ENCODE peak calls at places on chromosomes 16 and 17, in eight cellular contexts. N, Y, K, T, P, S, I and H are unnamed samples.

GRCh38 chr16:58510097-58510775 is 5.1 kb upstream of the SETD6 start:
- DNase-seq in S (no peak), I (no peak), Y (no peak), P (no peak), T (no peak), N (peak), K (no peak), H (no peak)

GRCh38 chr17:78889525-78889924 is 13.5 kb downstream of the CEP295NL start:
- DNase-seq in K (no peak), S (no peak), I (no peak), N (no peak), T (no peak), Y (no peak), P (no peak), H (no peak)

GRCh38 chr17:55699178-55699865 is 23.3 kb downstream of the TMEM100 start:
- DNase-seq in K (no peak), I (peak), P (no peak), Y (no peak), T (no peak), S (no peak), N (no peak), H (no peak)

GRCh38 chr16:6279261-6279660 is 1053.4 kb upstream of the RBFOX1 start:
- DNase-seq in K (no peak), S (no peak), Y (no peak), P (no peak), T (no peak), I (no peak), N (no peak), H (no peak)

GRCh38 chr16:59148312-59148711 is 414.2 kb upstream of the GOT2 start:
- DNase-seq in P (no peak), I (no peak), T (no peak), Y (no peak), N (no peak), K (no peak), S (no peak), H (no peak)

GRCh38 chr16:23374721-23375120 is 72.6 kb downstream of the SCNN1B start:
- DNase-seq in I (no peak), Y (peak), P (no peak), S (no peak), T (no peak), K (no peak), N (peak), H (no peak)

GRCh38 chr17:3965123-3965800 is 1.0 kb upstream of the ATP2A3 start:
- DNase-seq in I (peak), P (peak), T (no peak), S (peak), K (no peak), N (peak), Y (peak), H (no peak)

GRCh38 chr17:35879748-35880654 is at the start of gene CCL5:
- DNase-seq in Y (peak), K (no peak), I (no peak), T (no peak), N (no peak), S (no peak), P (peak), H (no peak)

GRCh38 chr17:41910701-41911391 is 7.9 kb downstream of the ACLY start:
- DNase-seq in P (no peak), I (no peak), N (no peak), S (no peak), Y (peak), T (no peak), K (no peak), H (peak)

GRCh38 chr17:51035436-51035835 is 85.2 kb downstream of the SPAG9 start:
- DNase-seq in I (no peak), T (no peak), P (no peak), K (no peak), S (no peak), N (no peak), Y (peak), H (peak)

GRCh38 chr16:24771779-24772157 is 42.3 kb downstream of the TNRC6A start:
- DNase-seq in K (no peak), N (no peak), I (no peak), S (no peak), Y (no peak), P (no peak), T (no peak), H (no peak)

GRCh38 chr16:25066426-25066746 is 45.2 kb upstream of the LCMT1 start:
- DNase-seq in N (peak), S (no peak), T (no peak), K (no peak), P (no peak), Y (no peak), I (no peak), H (no peak)

GRCh38 chr17:39360537-39360936 is 40.9 kb downstream of the FBXL20 start:
- DNase-seq in T (no peak), S (peak), N (no peak), K (no peak), P (no peak), I (peak), Y (no peak), H (no peak)

GRCh38 chr17:39361064-39361463 is 40.4 kb downstream of the FBXL20 start:
- DNase-seq in P (no peak), N (no peak), I (no peak), Y (no peak), T (no peak), K (no peak), S (no peak), H (no peak)

GRCh38 chr17:39365252-39365651 is 36.2 kb downstream of the FBXL20 start:
- DNase-seq in I (no peak), N (no peak), T (no peak), K (no peak), Y (no peak), P (no peak), S (no peak), H (peak)

GRCh38 chr17:39365872-39366271 is 35.6 kb downstream of the FBXL20 start:
- DNase-seq in I (no peak), S (no peak), N (no peak), T (no peak), K (no peak), P (no peak), Y (no peak), H (no peak)

GRCh38 chr17:39364236-39365025 is 37.0 kb downstream of the FBXL20 start:
- DNase-seq in K (no peak), P (no peak), I (no peak), Y (no peak), N (no peak), S (no peak), T (no peak), H (no peak)
- H3K27ac ChIP-seq in K (no peak), P (no peak), I (peak), Y (no peak), N (no peak), S (peak), T (peak), H (peak)

GRCh38 chr16:51175081-51175480 is 24.0 kb upstream of the SALL1 start:
- DNase-seq in K (no peak), Y (no peak), P (no peak), S (no peak), T (no peak), I (no peak), N (no peak), H (no peak)
- H3K27ac ChIP-seq in K (no peak), Y (no peak), P (no peak), S (no peak), T (no peak), I (no peak), N (no peak), H (no peak)

GRCh38 chr17:73342549-73343167 is 30.9 kb upstream of the CDC42EP4 start:
- DNase-seq in N (no peak), T (no peak), P (no peak), S (no peak), Y (peak), K (no peak), I (no peak), H (peak)
- H3K27ac ChIP-seq in N (peak), T (peak), P (no peak), S (peak), Y (peak), K (peak), I (no peak), H (peak)

GRCh38 chr16:2988590-2989099 is 8.4 kb upstream of the PKMYT1 start:
- DNase-seq in T (no peak), I (no peak), P (no peak), N (no peak), S (no peak), Y (no peak), K (no peak), H (no peak)

GRCh38 chr16:2985893-2986355 is 5.7 kb upstream of the PKMYT1 start:
- DNase-seq in N (peak), I (peak), Y (no peak), K (peak), T (no peak), P (no peak), S (no peak), H (no peak)

GRCh38 chr16:2987286-2987685 is 7.0 kb upstream of the PKMYT1 start:
- DNase-seq in P (no peak), N (peak), I (no peak), Y (no peak), T (no peak), K (no peak), S (no peak), H (no peak)

GRCh38 chr16:2986623-2987188 is 6.5 kb upstream of the PKMYT1 start:
- DNase-seq in T (no peak), I (no peak), K (no peak), N (no peak), Y (no peak), S (no peak), P (no peak), H (no peak)

DNA sequence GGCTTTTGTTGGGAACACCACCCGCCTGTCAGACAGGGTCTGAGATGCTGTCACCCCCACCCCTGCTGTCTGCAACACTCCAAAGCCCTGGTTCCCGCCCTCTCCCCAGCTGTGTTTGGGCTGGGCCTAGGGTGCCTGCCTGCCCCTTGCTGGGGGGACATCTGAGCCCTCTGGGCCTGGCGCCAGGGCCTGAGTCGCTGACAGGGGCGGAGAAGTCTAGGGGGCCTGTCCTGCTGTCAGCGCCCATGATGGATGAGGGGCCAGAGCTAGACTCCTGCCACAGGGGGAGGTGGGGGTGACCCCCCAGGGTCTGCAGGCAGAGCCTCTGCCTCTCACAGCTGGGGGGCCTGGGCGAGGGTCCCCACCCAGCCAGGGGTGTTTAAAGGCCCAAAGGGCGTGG is 7.6 kb upstream of the PKMYT1 start:
- DNase-seq in I (no peak), P (no peak), K (no peak), Y (no peak), S (no peak), N (no peak), T (no peak), H (no peak)
- H3K27ac ChIP-seq in I (no peak), P (no peak), K (no peak), Y (no peak), S (no peak), N (no peak), T (no peak), H (no peak)